ENCODE peak calls at places on chromosomes 4 and X, in ten cellular contexts. One of them, this sample, is unnamed.
A peak's percentile ranks its signal among the peaks of the same experiment; 100 is the strongest.

GRCh38 chrX:107542500-107542899 is 85.8 kb upstream of the PRPS1 start:
- DNase-seq in transverse colon: no peak
- DNase-seq in heart left ventricle: no peak
- DNase-seq in HCT116: peak; percentile 8
- DNase-seq in stomach: peak; percentile 48
- DNase-seq in uterus: no peak
- DNase-seq in ovary: no peak
- DNase-seq in IMR-90: peak; percentile 34
- DNase-seq in A549: no peak
- DNase-seq in body of pancreas: no peak
- DNase-seq in this sample: no peak

GRCh38 chr4:6892190-6892908 is 17.3 kb upstream of the TBC1D14 start:
- DNase-seq in body of pancreas: no peak
- DNase-seq in IMR-90: peak; percentile 79
- DNase-seq in stomach: peak; percentile 48
- DNase-seq in heart left ventricle: no peak
- DNase-seq in A549: peak; percentile 58
- DNase-seq in uterus: no peak
- DNase-seq in transverse colon: peak; percentile 61
- DNase-seq in HCT116: no peak
- DNase-seq in ovary: no peak
- DNase-seq in this sample: no peak

GRCh38 chr4:165986956-165987698 is 114.1 kb downstream of the TLL1 start:
- DNase-seq in HCT116: no peak
- DNase-seq in IMR-90: no peak
- DNase-seq in body of pancreas: no peak
- DNase-seq in transverse colon: no peak
- DNase-seq in ovary: no peak
- DNase-seq in uterus: no peak
- DNase-seq in stomach: no peak
- DNase-seq in heart left ventricle: no peak
- DNase-seq in A549: no peak
- DNase-seq in this sample: no peak

GRCh38 chr4:5162909-5163508 is 111.7 kb downstream of the STK32B start:
- DNase-seq in transverse colon: no peak
- DNase-seq in ovary: no peak
- DNase-seq in IMR-90: no peak
- DNase-seq in uterus: no peak
- DNase-seq in stomach: no peak
- DNase-seq in HCT116: no peak
- DNase-seq in A549: no peak
- DNase-seq in heart left ventricle: no peak
- DNase-seq in body of pancreas: no peak
- DNase-seq in this sample: no peak

GRCh38 chrX:43559643-43560042 is 96.5 kb upstream of the MAOA start:
- DNase-seq in body of pancreas: peak; percentile 46
- DNase-seq in uterus: peak; percentile 39
- DNase-seq in heart left ventricle: peak; percentile 16
- DNase-seq in stomach: peak; percentile 40
- DNase-seq in A549: peak; percentile 10
- DNase-seq in transverse colon: peak; percentile 65
- DNase-seq in HCT116: peak; percentile 28
- DNase-seq in ovary: peak; percentile 32
- DNase-seq in IMR-90: peak; percentile 2
- DNase-seq in this sample: no peak

GRCh38 chr4:186845137-186845842 is 121.6 kb upstream of the FAT1 start:
- DNase-seq in body of pancreas: no peak
- DNase-seq in stomach: no peak
- DNase-seq in A549: no peak
- DNase-seq in IMR-90: peak; percentile 97
- DNase-seq in heart left ventricle: peak; percentile 11
- DNase-seq in uterus: peak; percentile 25
- DNase-seq in ovary: peak; percentile 25
- DNase-seq in HCT116: peak; percentile 92
- DNase-seq in transverse colon: peak; percentile 25
- DNase-seq in this sample: no peak

GRCh38 chrX:36856849-36857248 is 151.3 kb upstream of the FAM47C start:
- DNase-seq in stomach: no peak
- DNase-seq in uterus: no peak
- DNase-seq in A549: no peak
- DNase-seq in HCT116: no peak
- DNase-seq in heart left ventricle: no peak
- DNase-seq in IMR-90: peak; percentile 2
- DNase-seq in ovary: no peak
- DNase-seq in body of pancreas: no peak
- DNase-seq in transverse colon: no peak
- DNase-seq in this sample: no peak

GRCh38 chr4:26459054-26459755 is 31.1 kb downstream of the CCKAR start:
- DNase-seq in transverse colon: no peak
- DNase-seq in HCT116: peak; percentile 61
- DNase-seq in A549: peak; percentile 31
- DNase-seq in stomach: no peak
- DNase-seq in body of pancreas: no peak
- DNase-seq in uterus: no peak
- DNase-seq in ovary: no peak
- DNase-seq in heart left ventricle: no peak
- DNase-seq in IMR-90: peak; percentile 86
- DNase-seq in this sample: no peak

GRCh38 chrX:17738002-17738713 is 865 bp downstream of the SCML1 start:
- DNase-seq in transverse colon: peak; percentile 50
- DNase-seq in heart left ventricle: peak; percentile 24
- DNase-seq in A549: no peak
- DNase-seq in ovary: peak; percentile 43
- DNase-seq in body of pancreas: peak; percentile 43
- DNase-seq in HCT116: no peak
- DNase-seq in stomach: peak; percentile 35
- DNase-seq in IMR-90: peak; percentile 24
- DNase-seq in uterus: peak; percentile 40
- DNase-seq in this sample: no peak

GRCh38 chr4:154958621-154959358 is 177.7 kb downstream of the RBM46 start:
- DNase-seq in stomach: peak; percentile 71
- DNase-seq in transverse colon: peak; percentile 19
- DNase-seq in A549: no peak
- DNase-seq in uterus: peak; percentile 14
- DNase-seq in heart left ventricle: peak; percentile 39
- DNase-seq in body of pancreas: peak; percentile 54
- DNase-seq in HCT116: no peak
- DNase-seq in IMR-90: no peak
- DNase-seq in ovary: peak; percentile 62
- DNase-seq in this sample: no peak

GRCh38 chr4:170014359-170015008 is 11.7 kb downstream of the MFAP3L start:
- DNase-seq in uterus: peak; percentile 85
- DNase-seq in IMR-90: no peak
- DNase-seq in HCT116: no peak
- DNase-seq in heart left ventricle: no peak
- DNase-seq in transverse colon: no peak
- DNase-seq in stomach: no peak
- DNase-seq in ovary: peak; percentile 32
- DNase-seq in body of pancreas: no peak
- DNase-seq in A549: no peak
- DNase-seq in this sample: no peak

GRCh38 chr4:65367306-65367705 is 303.0 kb downstream of the EPHA5 start:
- DNase-seq in heart left ventricle: no peak
- DNase-seq in uterus: no peak
- DNase-seq in body of pancreas: no peak
- DNase-seq in transverse colon: no peak
- DNase-seq in IMR-90: no peak
- DNase-seq in stomach: no peak
- DNase-seq in ovary: no peak
- DNase-seq in A549: no peak
- DNase-seq in HCT116: no peak
- DNase-seq in this sample: no peak

GRCh38 chr4:114156371-114156770 is 176.9 kb upstream of the ARSJ start:
- DNase-seq in transverse colon: no peak
- DNase-seq in IMR-90: peak; percentile 71
- DNase-seq in HCT116: no peak
- DNase-seq in heart left ventricle: no peak
- DNase-seq in body of pancreas: no peak
- DNase-seq in uterus: no peak
- DNase-seq in ovary: no peak
- DNase-seq in stomach: no peak
- DNase-seq in A549: no peak
- DNase-seq in this sample: no peak

GRCh38 chrX:47321978-47322377 is 48.4 kb upstream of the ZNF157 start:
- DNase-seq in transverse colon: no peak
- DNase-seq in body of pancreas: no peak
- DNase-seq in ovary: peak; percentile 29
- DNase-seq in heart left ventricle: no peak
- DNase-seq in stomach: no peak
- DNase-seq in A549: no peak
- DNase-seq in HCT116: no peak
- DNase-seq in uterus: no peak
- DNase-seq in IMR-90: no peak
- DNase-seq in this sample: no peak

GRCh38 chrX:9352243-9352642 is 112.6 kb upstream of the TBL1X start:
- DNase-seq in body of pancreas: no peak
- DNase-seq in HCT116: no peak
- DNase-seq in transverse colon: no peak
- DNase-seq in A549: no peak
- DNase-seq in IMR-90: no peak
- DNase-seq in heart left ventricle: no peak
- DNase-seq in ovary: no peak
- DNase-seq in uterus: no peak
- DNase-seq in stomach: no peak
- DNase-seq in this sample: no peak

GRCh38 chr4:141713771-141714445 is 77.5 kb downstream of the IL15 start:
- DNase-seq in body of pancreas: no peak
- DNase-seq in ovary: no peak
- DNase-seq in stomach: no peak
- DNase-seq in HCT116: peak; percentile 55
- DNase-seq in A549: peak; percentile 8
- DNase-seq in heart left ventricle: no peak
- DNase-seq in uterus: no peak
- DNase-seq in IMR-90: peak; percentile 72
- DNase-seq in transverse colon: no peak
- DNase-seq in this sample: no peak

GRCh38 chr4:180449395-180449956 is 1793.7 kb upstream of the TENM3 start:
- DNase-seq in body of pancreas: no peak
- DNase-seq in IMR-90: peak; percentile 21
- DNase-seq in HCT116: peak; percentile 66
- DNase-seq in heart left ventricle: no peak
- DNase-seq in transverse colon: no peak
- DNase-seq in A549: peak; percentile 19
- DNase-seq in uterus: no peak
- DNase-seq in stomach: no peak
- DNase-seq in ovary: no peak
- DNase-seq in this sample: no peak

GRCh38 chr4:153318696-153319320 is 25.7 kb upstream of the MND1 start:
- DNase-seq in transverse colon: no peak
- DNase-seq in IMR-90: peak; percentile 54
- DNase-seq in stomach: peak; percentile 31
- DNase-seq in uterus: no peak
- DNase-seq in heart left ventricle: no peak
- DNase-seq in HCT116: peak; percentile 39
- DNase-seq in body of pancreas: peak; percentile 29
- DNase-seq in ovary: peak; percentile 37
- DNase-seq in A549: peak; percentile 40
- DNase-seq in this sample: no peak

GRCh38 chr4:168881754-168882153 is 128.3 kb downstream of the CBR4 start:
- DNase-seq in ovary: no peak
- DNase-seq in IMR-90: no peak
- DNase-seq in heart left ventricle: no peak
- DNase-seq in body of pancreas: no peak
- DNase-seq in A549: no peak
- DNase-seq in HCT116: no peak
- DNase-seq in stomach: no peak
- DNase-seq in transverse colon: no peak
- DNase-seq in uterus: no peak
- DNase-seq in this sample: no peak
- H3K4me1 ChIP-seq in ovary: peaks cover 7% of the 10 kb centered on the region
- H3K4me1 ChIP-seq in IMR-90: peaks cover 25% of the 10 kb centered on the region
- H3K4me1 ChIP-seq in heart left ventricle: peaks cover 6% of the 10 kb centered on the region
- H3K4me1 ChIP-seq in body of pancreas: peaks cover 10% of the 10 kb centered on the region
- H3K4me1 ChIP-seq in A549: peaks cover 51% of the 10 kb centered on the region
- H3K4me1 ChIP-seq in HCT116: peaks cover 2% of the 10 kb centered on the region
- H3K4me1 ChIP-seq in stomach: peaks cover 90% of the 10 kb centered on the region
- H3K4me1 ChIP-seq in transverse colon: no peaks in the 10 kb centered on the region
- H3K4me1 ChIP-seq in uterus: peaks cover 15% of the 10 kb centered on the region
- H3K4me1 ChIP-seq in this sample: peaks cover 44% of the 10 kb centered on the region

DNA sequence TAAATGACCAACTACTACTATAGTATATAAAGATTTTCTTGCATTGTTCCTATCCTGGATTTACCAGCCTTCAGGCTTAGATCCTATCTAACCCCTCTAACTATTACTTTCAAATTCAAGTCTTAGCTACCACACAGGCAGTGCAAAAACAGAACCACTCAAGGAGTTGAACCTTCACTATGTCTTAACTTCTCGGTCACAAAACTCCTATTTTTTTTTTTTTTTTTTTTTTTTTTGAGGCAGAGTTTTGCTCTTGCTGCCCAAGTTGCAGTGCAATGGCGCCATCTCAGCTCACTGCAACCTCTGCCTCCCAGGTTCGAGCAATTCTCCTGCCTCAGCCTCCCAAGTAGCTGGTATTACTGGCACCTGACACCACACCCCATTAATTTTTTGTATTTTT is 6.3 kb upstream of the FAM200B start:
- DNase-seq in A549: no peak
- DNase-seq in stomach: no peak
- DNase-seq in transverse colon: no peak
- DNase-seq in uterus: no peak
- DNase-seq in HCT116: no peak
- DNase-seq in heart left ventricle: no peak
- DNase-seq in IMR-90: no peak
- DNase-seq in body of pancreas: no peak
- DNase-seq in ovary: no peak
- DNase-seq in this sample: no peak
- TF ChIP-seq CTCF in A549: no peak
- TF ChIP-seq CTCF in stomach: no peak
- TF ChIP-seq CTCF in transverse colon: no peak
- TF ChIP-seq CTCF in uterus: no peak
- TF ChIP-seq CTCF in HCT116: no peak
- TF ChIP-seq CTCF in heart left ventricle: no peak
- TF ChIP-seq CTCF in IMR-90: no peak
- TF ChIP-seq CTCF in body of pancreas: no peak
- TF ChIP-seq CTCF in ovary: no peak
- TF ChIP-seq CTCF in this sample: no peak

DNA sequence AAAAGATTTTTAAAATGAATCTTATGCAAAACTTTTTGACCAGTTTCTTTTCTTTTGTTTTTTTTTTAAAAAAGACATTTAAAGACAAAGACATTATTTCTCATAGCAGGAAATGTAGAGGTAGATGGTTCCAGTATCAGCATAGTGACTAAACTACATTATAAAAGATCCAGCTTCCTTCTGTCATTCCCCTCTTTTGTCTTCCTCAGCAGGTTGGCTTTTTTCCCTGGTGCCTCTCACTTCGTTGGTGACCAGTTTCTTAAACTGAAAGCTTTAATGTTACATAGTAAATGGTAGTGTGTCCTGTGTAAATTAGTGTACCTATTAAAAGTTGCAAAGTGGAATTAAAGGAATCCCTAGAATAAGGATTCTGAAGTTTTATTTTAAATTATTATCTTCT is 36.1 kb downstream of the DCK start:
- DNase-seq in HCT116: no peak
- DNase-seq in heart left ventricle: no peak
- DNase-seq in A549: no peak
- DNase-seq in ovary: no peak
- DNase-seq in stomach: no peak
- DNase-seq in transverse colon: no peak
- DNase-seq in body of pancreas: no peak
- DNase-seq in IMR-90: no peak
- DNase-seq in uterus: no peak
- DNase-seq in this sample: no peak
- TF ChIP-seq POLR2A in HCT116: no peak
- TF ChIP-seq POLR2A in heart left ventricle: no peak
- TF ChIP-seq POLR2A in A549: no peak
- TF ChIP-seq POLR2A in ovary: no peak
- TF ChIP-seq POLR2A in stomach: no peak
- TF ChIP-seq POLR2A in transverse colon: no peak
- TF ChIP-seq POLR2A in body of pancreas: no peak
- TF ChIP-seq POLR2A in IMR-90: no peak
- TF ChIP-seq POLR2A in uterus: no peak
- TF ChIP-seq POLR2A in this sample: no peak

GRCh38 chr4:686371-687040 is 2.4 kb downstream of the SLC49A3 start:
- DNase-seq in ovary: peak; percentile 23
- DNase-seq in IMR-90: no peak
- DNase-seq in heart left ventricle: no peak
- DNase-seq in HCT116: no peak
- DNase-seq in stomach: no peak
- DNase-seq in transverse colon: no peak
- DNase-seq in body of pancreas: no peak
- DNase-seq in A549: no peak
- DNase-seq in uterus: no peak
- DNase-seq in this sample: peak; percentile 71
- H3K4me1 ChIP-seq in ovary: no peaks in the 10 kb centered on the region
- H3K4me1 ChIP-seq in IMR-90: peaks cover 12% of the 10 kb centered on the region
- H3K4me1 ChIP-seq in heart left ventricle: peaks cover 33% of the 10 kb centered on the region
- H3K4me1 ChIP-seq in HCT116: peaks cover 27% of the 10 kb centered on the region
- H3K4me1 ChIP-seq in stomach: peaks cover 65% of the 10 kb centered on the region
- H3K4me1 ChIP-seq in transverse colon: peaks cover 16% of the 10 kb centered on the region
- H3K4me1 ChIP-seq in body of pancreas: peaks cover 32% of the 10 kb centered on the region
- H3K4me1 ChIP-seq in A549: peaks cover 27% of the 10 kb centered on the region
- H3K4me1 ChIP-seq in uterus: peaks cover 21% of the 10 kb centered on the region
- H3K4me1 ChIP-seq in this sample: peaks cover 62% of the 10 kb centered on the region